ENCODE peak calls at places on chromosome 14, in six cellular contexts. One of them, this sample, is unnamed.
A peak's percentile ranks its signal among the peaks of the same experiment; 100 is the strongest.

GRCh38 chr14:96091941-96092411 is 52.8 kb downstream of the C14orf132 start:
- DNase-seq in GM23248: peak; percentile 86
- DNase-seq in kidney glomerular epithelial cell: no peak
- DNase-seq in CD8-positive, alpha-beta T cell: no peak
- DNase-seq in substantia nigra: no peak
- DNase-seq in tibial artery: peak; percentile 11
- DNase-seq in this sample: no peak

GRCh38 chr14:45838597-45838996 is 585.6 kb upstream of the MIS18BP1 start:
- DNase-seq in tibial artery: no peak
- DNase-seq in kidney glomerular epithelial cell: peak; percentile 11
- DNase-seq in substantia nigra: no peak
- DNase-seq in CD8-positive, alpha-beta T cell: no peak
- DNase-seq in GM23248: peak; percentile 26
- DNase-seq in this sample: no peak

GRCh38 chr14:61109288-61109687 is 128.2 kb downstream of the SLC38A6 start:
- DNase-seq in tibial artery: no peak
- DNase-seq in GM23248: no peak
- DNase-seq in CD8-positive, alpha-beta T cell: no peak
- DNase-seq in kidney glomerular epithelial cell: no peak
- DNase-seq in substantia nigra: no peak
- DNase-seq in this sample: peak; percentile 27

GRCh38 chr14:64698899-64699298 is 5.3 kb upstream of the PLEKHG3 start:
- DNase-seq in CD8-positive, alpha-beta T cell: no peak
- DNase-seq in substantia nigra: no peak
- DNase-seq in GM23248: no peak
- DNase-seq in kidney glomerular epithelial cell: no peak
- DNase-seq in tibial artery: peak; percentile 18
- DNase-seq in this sample: no peak

GRCh38 chr14:75275598-75275997 is 3.0 kb upstream of the FOS start:
- DNase-seq in CD8-positive, alpha-beta T cell: no peak
- DNase-seq in substantia nigra: no peak
- DNase-seq in GM23248: no peak
- DNase-seq in tibial artery: no peak
- DNase-seq in kidney glomerular epithelial cell: no peak
- DNase-seq in this sample: no peak

GRCh38 chr14:69877492-69877891 is 1.7 kb upstream of the SMOC1 start:
- DNase-seq in GM23248: peak; percentile 46
- DNase-seq in substantia nigra: no peak
- DNase-seq in tibial artery: no peak
- DNase-seq in kidney glomerular epithelial cell: no peak
- DNase-seq in CD8-positive, alpha-beta T cell: no peak
- DNase-seq in this sample: peak; percentile 35

GRCh38 chr14:102900631-102901571 is 21.6 kb upstream of the AMN start:
- DNase-seq in CD8-positive, alpha-beta T cell: no peak
- DNase-seq in GM23248: no peak
- DNase-seq in tibial artery: no peak
- DNase-seq in substantia nigra: no peak
- DNase-seq in kidney glomerular epithelial cell: no peak
- DNase-seq in this sample: no peak

GRCh38 chr14:105929327-105930081 is 403.1 kb downstream of the TMEM121 start:
- DNase-seq in tibial artery: no peak
- DNase-seq in kidney glomerular epithelial cell: no peak
- DNase-seq in GM23248: no peak
- DNase-seq in substantia nigra: no peak
- DNase-seq in CD8-positive, alpha-beta T cell: no peak
- DNase-seq in this sample: no peak

GRCh38 chr14:65476942-65477318 is 64.4 kb downstream of the FUT8 start:
- DNase-seq in tibial artery: no peak
- DNase-seq in CD8-positive, alpha-beta T cell: no peak
- DNase-seq in substantia nigra: no peak
- DNase-seq in kidney glomerular epithelial cell: no peak
- DNase-seq in GM23248: no peak
- DNase-seq in this sample: no peak

GRCh38 chr14:92847220-92848148 is 53.4 kb downstream of the GOLGA5 start:
- DNase-seq in GM23248: no peak
- DNase-seq in kidney glomerular epithelial cell: no peak
- DNase-seq in tibial artery: no peak
- DNase-seq in CD8-positive, alpha-beta T cell: no peak
- DNase-seq in substantia nigra: no peak
- DNase-seq in this sample: no peak

GRCh38 chr14:33767721-33768457 is 183.0 kb downstream of the EGLN3 start:
- DNase-seq in kidney glomerular epithelial cell: no peak
- DNase-seq in GM23248: peak; percentile 44
- DNase-seq in substantia nigra: no peak
- DNase-seq in CD8-positive, alpha-beta T cell: no peak
- DNase-seq in tibial artery: no peak
- DNase-seq in this sample: peak; percentile 74

GRCh38 chr14:94462763-94463572 is 10.4 kb upstream of the SERPINA11 start:
- DNase-seq in substantia nigra: no peak
- DNase-seq in tibial artery: no peak
- DNase-seq in GM23248: no peak
- DNase-seq in kidney glomerular epithelial cell: no peak
- DNase-seq in CD8-positive, alpha-beta T cell: no peak
- DNase-seq in this sample: no peak

GRCh38 chr14:56002876-56003625 is 115.2 kb upstream of the PELI2 start:
- DNase-seq in kidney glomerular epithelial cell: no peak
- DNase-seq in tibial artery: no peak
- DNase-seq in GM23248: no peak
- DNase-seq in CD8-positive, alpha-beta T cell: peak; percentile 8
- DNase-seq in substantia nigra: no peak
- DNase-seq in this sample: no peak